ENCODE peak calls at places on chromosome 2, in four cellular contexts. O is IMR-90, F is DND-41, H is brain microvascular endothelial cell. K is an unnamed sample. For H3K27me3, the result is how much of the 10 kb centered on the place peaks cover.

GRCh38 chr2:190859347-190860297 is 21.0 kb upstream of the GLS start:
- DNase-seq in O (peak), F (no peak), H (no peak), K (no peak)

GRCh38 chr2:240881913-240882312 is 13.3 kb downstream of the AGXT start:
- DNase-seq in O (no peak), F (no peak), H (no peak), K (no peak)

GRCh38 chr2:119864318-119864717 is 104.6 kb downstream of the PTPN4 start:
- DNase-seq in O (no peak), F (no peak), H (no peak), K (no peak)

GRCh38 chr2:98388601-98389247 is 42.5 kb downstream of the CNGA3 start:
- DNase-seq in O (no peak), F (no peak), H (no peak), K (no peak)

GRCh38 chr2:964567-964966 is 13.9 kb downstream of the SNTG2 start:
- DNase-seq in O (no peak), F (no peak), H (no peak), K (no peak)

GRCh38 chr2:169363570-169364150 is 1.3 kb upstream of the LRP2 start:
- DNase-seq in O (no peak), F (no peak), H (no peak), K (peak)

GRCh38 chr2:127185093-127185492 is 35.0 kb downstream of the CYP27C1 start:
- DNase-seq in O (no peak), F (peak), H (no peak), K (no peak)

GRCh38 chr2:215363039-215363438 is 51.2 kb downstream of the ATIC start:
- DNase-seq in O (peak), F (no peak), H (no peak), K (no peak)

GRCh38 chr2:229454934-229455631 is 184.0 kb upstream of the PID1 start:
- DNase-seq in O (peak), F (no peak), H (peak), K (no peak)

GRCh38 chr2:204717591-204717990 is 172.3 kb downstream of the PARD3B start:
- DNase-seq in O (no peak), F (no peak), H (no peak), K (no peak)

GRCh38 chr2:241558532-241559488 is at the start of gene BOK:
- DNase-seq in O (peak), F (no peak), H (peak), K (no peak)

GRCh38 chr2:99707592-99707991 is 217.8 kb upstream of the REV1 start:
- DNase-seq in O (peak), F (no peak), H (no peak), K (no peak)

GRCh38 chr2:105166671-105167070 is 74.9 kb upstream of the GPR45 start:
- DNase-seq in O (no peak), F (no peak), H (no peak), K (no peak)

GRCh38 chr2:237207641-237208040 is 122.0 kb downstream of the COPS8 start:
- DNase-seq in O (peak), F (no peak), H (peak), K (no peak)

GRCh38 chr2:37672870-37673184 is 1.4 kb upstream of the CDC42EP3 start:
- DNase-seq in O (no peak), F (no peak), H (no peak), K (no peak)

GRCh38 chr2:169247231-169247630 is 115.1 kb downstream of the LRP2 start:
- DNase-seq in O (no peak), F (no peak), H (no peak), K (no peak)

GRCh38 chr2:224754129-224754528 is 38.0 kb upstream of the CCDC195 start:
- DNase-seq in O (peak), F (no peak), H (peak), K (no peak)

GRCh38 chr2:191382801-191383200 is 137.6 kb downstream of the MYO1B start:
- DNase-seq in O (peak), F (no peak), H (peak), K (no peak)

GRCh38 chr2:64325852-64326577 is 127.9 kb upstream of the LGALSL start:
- DNase-seq in O (no peak), F (no peak), H (no peak), K (peak)

GRCh38 chr2:125797192-125797591 is 858.8 kb upstream of the GYPC start:
- DNase-seq in O (no peak), F (no peak), H (no peak), K (no peak)

GRCh38 chr2:45690223-45690622 is 38.7 kb downstream of the PRKCE start:
- DNase-seq in O (no peak), F (no peak), H (no peak), K (no peak)

GRCh38 chr2:47309952-47310800 is 92.8 kb upstream of the MSH2 start:
- DNase-seq in O (peak), F (no peak), H (no peak), K (peak)

GRCh38 chr2:219736196-219736595 is 108.8 kb downstream of the SLC4A3 start:
- DNase-seq in O (peak), F (peak), H (peak), K (no peak)

GRCh38 chr2:85078536-85078935 is 54.7 kb upstream of the TCF7L1 start:
- DNase-seq in O (no peak), F (no peak), H (no peak), K (no peak)

GRCh38 chr2:188969236-188970032 is 4.7 kb upstream of the COL3A1 start:
- DNase-seq in O (peak), F (no peak), H (peak), K (no peak)

GRCh38 chr2:118417417-118418125 is 329.3 kb downstream of the INSIG2 start:
- DNase-seq in O (peak), F (no peak), H (peak), K (no peak)

GRCh38 chr2:44257781-44258180 is 17.5 kb upstream of the SLC3A1 start:
- DNase-seq in O (no peak), F (no peak), H (no peak), K (no peak)

GRCh38 chr2:160044728-160045127 is 17.7 kb downstream of the PLA2R1 start:
- DNase-seq in O (no peak), F (no peak), H (no peak), K (no peak)
- H3K4me3 ChIP-seq in O (no peak), F (no peak), H (no peak), K (no peak)

GRCh38 chr2:96579422-96579821 is 42.9 kb downstream of the ARID5A start:
- DNase-seq in O (no peak), F (no peak), H (no peak), K (no peak)

GRCh38 chr2:96578731-96579130 is 42.2 kb downstream of the ARID5A start:
- DNase-seq in O (no peak), F (no peak), H (no peak), K (no peak)

GRCh38 chr2:96575790-96576456 is 39.4 kb downstream of the ARID5A start:
- DNase-seq in O (no peak), F (no peak), H (no peak), K (no peak)

GRCh38 chr2:96584017-96584416 is 47.5 kb downstream of the ARID5A start:
- DNase-seq in O (peak), F (no peak), H (peak), K (no peak)

GRCh38 chr2:96580771-96581170 is 44.2 kb downstream of the ARID5A start:
- DNase-seq in O (no peak), F (no peak), H (no peak), K (no peak)
- TF ChIP-seq CTCF in O (no peak), F (no peak), H (peak), K (peak)

GRCh38 chr2:156598563-156598962 is 162.4 kb downstream of the GPD2 start:
- DNase-seq in O (no peak), F (no peak), H (no peak), K (no peak)
- H3K27me3 ChIP-seq in O (under half), F (under half), H (under half), K (under half)

DNA sequence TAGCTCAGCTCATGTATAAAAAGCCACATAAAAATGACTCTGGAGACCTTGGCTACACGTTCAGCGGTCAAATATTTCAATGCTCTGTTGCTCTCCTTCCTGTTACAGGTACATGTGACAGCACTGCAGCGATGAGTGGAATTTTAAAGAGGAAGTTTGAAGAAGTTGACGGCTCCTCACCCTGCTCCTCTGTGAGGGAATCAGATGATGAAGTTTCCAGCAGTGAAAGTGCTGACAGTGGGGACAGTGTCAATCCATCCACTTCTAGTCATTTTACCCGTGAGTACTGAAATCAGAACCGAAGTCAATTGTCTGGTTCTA is 125.4 kb downstream of the CSRNP3 start:
- DNase-seq in O (no peak), F (no peak), H (no peak), K (peak)
- H3K4me3 ChIP-seq in O (no peak), F (no peak), H (no peak), K (no peak)

DNA sequence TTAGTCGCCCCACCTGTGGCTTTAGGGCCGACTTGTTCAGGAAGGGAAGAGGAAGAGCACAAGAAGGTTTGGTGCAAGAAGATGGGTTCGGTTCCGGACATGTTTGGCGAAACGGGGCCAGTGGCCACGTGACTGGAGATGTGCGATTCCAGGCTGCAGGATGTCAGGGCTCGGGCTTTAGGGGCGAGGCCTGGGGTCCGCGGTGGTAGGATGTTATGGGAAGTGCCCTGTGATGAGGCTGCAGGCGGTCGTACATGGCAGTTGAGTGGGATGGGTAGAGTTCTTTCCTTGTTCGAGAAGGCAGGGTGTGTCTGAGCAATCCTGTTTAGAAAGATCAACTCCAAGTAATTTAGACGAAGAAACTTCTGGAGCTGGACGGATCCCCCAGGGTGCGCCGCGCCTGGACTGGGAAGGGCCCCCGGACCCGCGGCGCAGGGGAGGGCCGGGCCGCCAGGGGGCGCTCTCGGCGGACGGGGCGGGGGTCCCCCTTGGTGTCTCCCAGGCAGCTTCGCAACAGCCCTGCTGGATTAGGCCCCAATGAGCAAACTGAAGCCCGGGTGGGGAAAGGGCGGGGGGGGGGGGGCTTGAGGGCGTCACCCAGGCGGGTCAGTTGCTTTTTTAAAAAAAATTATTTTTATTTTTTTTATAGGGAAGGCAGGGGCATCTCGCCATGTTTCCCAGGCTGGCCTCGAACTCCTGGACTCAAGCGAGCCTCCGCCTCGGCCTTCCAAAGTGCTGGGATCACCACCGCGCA is 17.2 kb upstream of the SDC1 start:
- DNase-seq in O (no peak), F (no peak), H (no peak), K (no peak)
- TF ChIP-seq CTCF in O (peak), F (no peak), H (peak), K (peak)